ENCODE peak calls at places on chromosomes 7 and 10, in nine cellular contexts. W, F, P, R, Q, V, N, A and J are unnamed samples.

GRCh38 chr10:55629792-55630490 is 731.1 kb downstream of the ZWINT start:
- DNase-seq in W (peak; percentile 77), F (peak; percentile 47), P (peak; percentile 4), R (no peak), Q (no peak), V (peak; percentile 51), N (no peak), A (no peak), J (peak; percentile 62)

GRCh38 chr10:13414855-13415254 is 66.8 kb upstream of the SEPHS1 start:
- DNase-seq in W (peak; percentile 59), F (peak; percentile 39), P (no peak), R (peak; percentile 39), Q (no peak), V (peak; percentile 29), N (no peak), A (no peak), J (no peak)

GRCh38 chr10:114713525-114713924 is 55.5 kb upstream of the ABLIM1 start:
- DNase-seq in W (no peak), F (no peak), P (no peak), R (no peak), Q (no peak), V (no peak), N (no peak), A (no peak), J (no peak)

GRCh38 chr7:107047902-107048782 is 3.6 kb downstream of the PRKAR2B start:
- DNase-seq in W (no peak), F (no peak), P (peak; percentile 50), R (no peak), Q (no peak), V (peak; percentile 46), N (no peak), A (no peak), J (no peak)

GRCh38 chr7:150756858-150757257 is 19.6 kb downstream of the GIMAP5 start:
- DNase-seq in W (no peak), F (no peak), P (no peak), R (no peak), Q (no peak), V (no peak), N (no peak), A (no peak), J (no peak)

GRCh38 chr7:115748123-115748738 is 282.3 kb downstream of the TFEC start:
- DNase-seq in W (peak; percentile 17), F (no peak), P (peak; percentile 8), R (no peak), Q (no peak), V (no peak), N (no peak), A (no peak), J (no peak)

GRCh38 chr10:69968830-69969229 is 83.8 kb upstream of the MACROH2A2 start:
- DNase-seq in W (peak; percentile 48), F (no peak), P (peak; percentile 33), R (no peak), Q (no peak), V (no peak), N (no peak), A (no peak), J (no peak)

GRCh38 chr10:17871036-17871435 is 61.9 kb downstream of the MRC1 start:
- DNase-seq in W (no peak), F (no peak), P (no peak), R (no peak), Q (no peak), V (no peak), N (no peak), A (no peak), J (no peak)

GRCh38 chr10:97540669-97541500 is 31.7 kb upstream of the ANKRD2 start:
- DNase-seq in W (no peak), F (peak; percentile 64), P (no peak), R (no peak), Q (no peak), V (peak; percentile 62), N (no peak), A (no peak), J (peak; percentile 34)

GRCh38 chr10:70355234-70356021 is 27.0 kb downstream of the LRRC20 start:
- DNase-seq in W (no peak), F (peak; percentile 29), P (no peak), R (peak; percentile 27), Q (no peak), V (no peak), N (no peak), A (no peak), J (peak; percentile 46)

GRCh38 chr7:81234896-81235295 is 316.0 kb upstream of the SEMA3C start:
- DNase-seq in W (no peak), F (peak; percentile 47), P (peak; percentile 23), R (no peak), Q (no peak), V (peak; percentile 51), N (no peak), A (no peak), J (no peak)

GRCh38 chr7:6164491-6164890 is 107.9 kb downstream of the CYTH3 start:
- DNase-seq in W (no peak), F (no peak), P (no peak), R (no peak), Q (no peak), V (no peak), N (no peak), A (peak; percentile 83), J (no peak)

GRCh38 chr7:30433082-30433481 is 45.5 kb downstream of the NOD1 start:
- DNase-seq in W (peak; percentile 25), F (peak; percentile 90), P (peak; percentile 75), R (peak; percentile 45), Q (no peak), V (peak; percentile 79), N (peak; percentile 40), A (peak; percentile 65), J (peak; percentile 82)

GRCh38 chr7:1533569-1534329 is 3.2 kb downstream of the MAFK start:
- DNase-seq in W (peak; percentile 81), F (peak; percentile 52), P (peak; percentile 95), R (peak; percentile 59), Q (peak; percentile 70), V (peak; percentile 92), N (no peak), A (no peak), J (no peak)

GRCh38 chr7:37832194-37832593 is 16.2 kb upstream of the NME8 start:
- DNase-seq in W (peak; percentile 73), F (peak; percentile 87), P (no peak), R (peak; percentile 57), Q (peak; percentile 38), V (peak; percentile 2), N (peak; percentile 73), A (peak; percentile 89), J (peak; percentile 84)

GRCh38 chr7:15581352-15581951 is 19.6 kb upstream of the AGMO start:
- DNase-seq in W (no peak), F (no peak), P (no peak), R (no peak), Q (no peak), V (no peak), N (no peak), A (no peak), J (no peak)

GRCh38 chr7:123796568-123796967 is 47.8 kb upstream of the WASL start:
- DNase-seq in W (no peak), F (no peak), P (no peak), R (no peak), Q (no peak), V (no peak), N (no peak), A (no peak), J (no peak)

GRCh38 chr7:123795917-123796316 is 47.1 kb upstream of the WASL start:
- DNase-seq in W (peak; percentile 21), F (no peak), P (no peak), R (no peak), Q (no peak), V (no peak), N (no peak), A (no peak), J (no peak)

GRCh38 chr7:123802249-123802648 is 42.7 kb upstream of the HYAL4 start:
- DNase-seq in W (no peak), F (no peak), P (no peak), R (no peak), Q (no peak), V (no peak), N (no peak), A (no peak), J (no peak)

GRCh38 chr7:123798527-123799188 is 46.3 kb upstream of the HYAL4 start:
- DNase-seq in W (peak; percentile 17), F (no peak), P (no peak), R (no peak), Q (no peak), V (peak; percentile 3), N (no peak), A (no peak), J (no peak)

GRCh38 chr7:123797673-123798526 is 47.1 kb upstream of the HYAL4 start:
- DNase-seq in W (peak; percentile 69), F (peak; percentile 88), P (peak; percentile 78), R (no peak), Q (no peak), V (peak; percentile 95), N (no peak), A (no peak), J (no peak)
- H3K4me1 ChIP-seq in W (peaks cover 12% of the 10 kb centered on the region), F (peaks cover 15% of the 10 kb centered on the region), P (peaks cover 2% of the 10 kb centered on the region), R (peaks cover 25% of the 10 kb centered on the region), Q (no peaks in the 10 kb centered on the region), V (no peaks in the 10 kb centered on the region), N (no peaks in the 10 kb centered on the region), A (no peaks in the 10 kb centered on the region), J (no peaks in the 10 kb centered on the region)

GRCh38 chr7:153433223-153433622 is 619.0 kb upstream of the DPP6 start:
- DNase-seq in W (no peak), F (no peak), P (no peak), R (no peak), Q (no peak), V (no peak), N (no peak), A (no peak), J (no peak)
- H3K9me3 ChIP-seq in W (no peaks in the 10 kb centered on the region), F (no peaks in the 10 kb centered on the region), P (peaks cover 19% of the 10 kb centered on the region), R (no peaks in the 10 kb centered on the region), Q (no peaks in the 10 kb centered on the region), V (no peaks in the 10 kb centered on the region), N (peaks cover 10% of the 10 kb centered on the region), A (no peaks in the 10 kb centered on the region), J (peaks cover 2% of the 10 kb centered on the region)

DNA sequence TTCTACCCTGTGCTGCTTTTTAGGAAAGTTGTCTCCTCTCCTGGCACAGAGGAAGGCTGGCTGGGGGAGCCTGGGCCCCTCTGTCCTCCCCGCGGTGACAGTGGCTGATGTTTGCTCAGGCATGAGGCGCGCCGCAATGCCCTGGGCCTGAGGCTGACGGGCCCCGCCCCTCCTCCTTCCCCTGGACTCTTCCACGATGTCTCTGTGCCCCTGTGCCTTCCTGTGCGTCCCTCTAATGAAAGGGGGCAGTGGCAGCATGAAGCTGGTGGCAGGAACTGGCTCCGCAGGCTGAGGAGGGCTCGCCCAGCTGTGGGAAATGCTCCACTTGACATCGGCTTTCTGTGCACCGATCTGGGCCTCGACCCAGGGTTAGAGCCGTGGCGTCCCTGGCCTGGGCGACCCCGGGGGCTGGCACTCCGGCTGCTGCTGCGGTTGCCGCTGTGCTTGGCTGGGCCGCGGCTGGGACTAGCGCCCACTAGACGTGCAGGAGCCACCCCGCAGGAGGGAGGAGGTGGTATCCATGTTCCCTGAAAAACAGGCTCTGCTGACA is 67.9 kb downstream of the ZNF680 start:
- DNase-seq in W (no peak), F (peak; percentile 17), P (no peak), R (no peak), Q (no peak), V (no peak), N (no peak), A (no peak), J (no peak)
- TF ChIP-seq CTCF in W (no peak), F (no peak), P (no peak), R (no peak), Q (no peak), V (no peak), N (no peak), A (no peak), J (no peak)

DNA sequence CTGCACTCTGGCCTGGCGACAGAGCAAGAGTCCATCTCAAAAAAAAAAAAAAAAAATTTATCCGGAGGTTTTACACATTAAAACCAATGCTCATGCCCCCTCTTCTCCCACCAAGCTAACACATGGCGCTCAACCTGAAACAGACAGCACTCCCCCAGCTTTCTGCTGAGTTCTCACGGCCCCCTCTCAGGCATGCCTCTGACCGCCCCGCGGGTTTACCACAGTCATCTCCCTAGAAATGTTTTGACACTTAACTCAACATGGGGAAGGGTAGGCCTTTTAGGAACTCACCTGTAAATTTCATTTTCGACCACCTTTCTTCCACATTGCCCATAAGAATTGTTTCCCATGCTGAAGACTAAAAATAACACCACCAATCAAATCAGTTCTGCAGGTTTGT is 9.3 kb downstream of the RCC1L start:
- DNase-seq in W (no peak), F (no peak), P (no peak), R (no peak), Q (no peak), V (no peak), N (no peak), A (no peak), J (peak; percentile 18)
- H3K4me1 ChIP-seq in W (no peaks in the 10 kb centered on the region), F (no peaks in the 10 kb centered on the region), P (no peaks in the 10 kb centered on the region), R (no peaks in the 10 kb centered on the region), Q (no peaks in the 10 kb centered on the region), V (no peaks in the 10 kb centered on the region), N (no peaks in the 10 kb centered on the region), A (no peaks in the 10 kb centered on the region), J (no peaks in the 10 kb centered on the region)